ENCODE peak calls at places on chromosome 17, in seven cellular contexts. J, D, G, H, E, X and M are unnamed samples.

GRCh38 chr17:11948791-11949190 is 48.5 kb downstream of the ZNF18 start:
- DNase-seq in J (no peak), D (no peak), G (no peak), H (no peak), E (no peak), X (no peak), M (no peak)

GRCh38 chr17:45223541-45224528 is 2.1 kb downstream of the FMNL1 start:
- DNase-seq in J (no peak), D (peak), G (no peak), H (no peak), E (peak), X (peak), M (peak)

GRCh38 chr17:68378202-68379149 is 78.8 kb downstream of the WIPI1 start:
- DNase-seq in J (no peak), D (no peak), G (no peak), H (peak), E (no peak), X (peak), M (no peak)

GRCh38 chr17:37259030-37259735 is 116.6 kb upstream of the C17orf78 start:
- DNase-seq in J (no peak), D (no peak), G (no peak), H (no peak), E (no peak), X (no peak), M (no peak)

GRCh38 chr17:64066709-64067108 is 46.3 kb upstream of the ICAM2 start:
- DNase-seq in J (no peak), D (peak), G (no peak), H (no peak), E (no peak), X (no peak), M (peak)

GRCh38 chr17:10149573-10150399 is 48.6 kb downstream of the GAS7 start:
- DNase-seq in J (no peak), D (no peak), G (peak), H (no peak), E (no peak), X (no peak), M (peak)

GRCh38 chr17:57935833-57936807 is 19.1 kb downstream of the CUEDC1 start:
- DNase-seq in J (no peak), D (no peak), G (no peak), H (peak), E (no peak), X (no peak), M (no peak)

GRCh38 chr17:66655861-66656260 is 179.1 kb upstream of the CACNG5 start:
- DNase-seq in J (no peak), D (no peak), G (no peak), H (no peak), E (no peak), X (no peak), M (no peak)

GRCh38 chr17:81867123-81867951 is 3.8 kb downstream of the ARHGDIA start:
- DNase-seq in J (no peak), D (peak), G (no peak), H (no peak), E (peak), X (no peak), M (peak)

GRCh38 chr17:28227278-28228108 is 91.5 kb upstream of the TMEM97 start:
- DNase-seq in J (no peak), D (peak), G (no peak), H (no peak), E (no peak), X (peak), M (no peak)

GRCh38 chr17:63696381-63696961 is 3.5 kb downstream of the LIMD2 start:
- DNase-seq in J (no peak), D (peak), G (peak), H (peak), E (peak), X (no peak), M (peak)

GRCh38 chr17:28247671-28248556 is 71.1 kb upstream of the TMEM97 start:
- DNase-seq in J (no peak), D (no peak), G (no peak), H (no peak), E (no peak), X (no peak), M (no peak)

GRCh38 chr17:39820541-39820940 is 43.6 kb downstream of the IKZF3 start:
- DNase-seq in J (no peak), D (no peak), G (no peak), H (no peak), E (no peak), X (no peak), M (no peak)

GRCh38 chr17:8739104-8739503 is 5.5 kb downstream of the CCDC42 start:
- DNase-seq in J (no peak), D (no peak), G (no peak), H (no peak), E (no peak), X (no peak), M (no peak)

GRCh38 chr17:56629450-56630187 is 36.1 kb downstream of the NOG start:
- DNase-seq in J (no peak), D (peak), G (no peak), H (no peak), E (no peak), X (no peak), M (no peak)

GRCh38 chr17:3808701-3809100 is 7.7 kb upstream of the ITGAE start:
- DNase-seq in J (no peak), D (no peak), G (no peak), H (no peak), E (no peak), X (no peak), M (no peak)

GRCh38 chr17:83194189-83194565 is 114.8 kb downstream of the METRNL start:
- DNase-seq in J (no peak), D (no peak), G (no peak), H (peak), E (no peak), X (peak), M (no peak)

GRCh38 chr17:50143461-50144176 is 6.9 kb downstream of the PPP1R9B start:
- DNase-seq in J (no peak), D (no peak), G (no peak), H (no peak), E (no peak), X (peak), M (no peak)

GRCh38 chr17:13601776-13602551 is at the start of gene HS3ST3A1:
- DNase-seq in J (no peak), D (no peak), G (no peak), H (no peak), E (no peak), X (peak), M (no peak)

GRCh38 chr17:79340771-79341528 is 266.3 kb downstream of the ENGASE start:
- DNase-seq in J (no peak), D (no peak), G (peak), H (no peak), E (peak), X (peak), M (no peak)

GRCh38 chr17:5237541-5238016 is 2.9 kb upstream of the SCIMP start:
- DNase-seq in J (no peak), D (no peak), G (peak), H (no peak), E (peak), X (no peak), M (peak)

GRCh38 chr17:17377568-17377967 is 74.4 kb downstream of the NT5M start:
- DNase-seq in J (no peak), D (no peak), G (no peak), H (no peak), E (no peak), X (peak), M (no peak)

GRCh38 chr17:9729034-9729650 is 62.2 kb downstream of the DHRS7C start:
- DNase-seq in J (no peak), D (no peak), G (peak), H (no peak), E (peak), X (no peak), M (peak)

GRCh38 chr17:17141860-17142552 is 64.1 kb downstream of the PLD6 start:
- DNase-seq in J (no peak), D (peak), G (no peak), H (peak), E (peak), X (peak), M (no peak)

GRCh38 chr17:16439303-16439791 is 24.0 kb downstream of the TRPV2 start:
- DNase-seq in J (no peak), D (no peak), G (no peak), H (no peak), E (peak), X (no peak), M (peak)

GRCh38 chr17:31582151-31582907 is 190.9 kb downstream of the RAB11FIP4 start:
- DNase-seq in J (no peak), D (no peak), G (peak), H (peak), E (no peak), X (peak), M (peak)

GRCh38 chr17:50668838-50669581 is 34.3 kb downstream of the ABCC3 start:
- DNase-seq in J (no peak), D (no peak), G (no peak), H (no peak), E (no peak), X (no peak), M (no peak)

GRCh38 chr17:35963663-35964062 is 17.6 kb downstream of the CCL16 start:
- DNase-seq in J (no peak), D (no peak), G (no peak), H (no peak), E (no peak), X (no peak), M (no peak)

GRCh38 chr17:71327376-71328059 is 793.3 kb upstream of the SOX9 start:
- DNase-seq in J (no peak), D (no peak), G (no peak), H (no peak), E (no peak), X (no peak), M (no peak)

GRCh38 chr17:956905-957304 is 22.7 kb downstream of the NXN start:
- DNase-seq in J (no peak), D (no peak), G (no peak), H (no peak), E (no peak), X (no peak), M (no peak)

GRCh38 chr17:4548721-4549531 is 6.3 kb downstream of the MYBBP1A start:
- DNase-seq in J (no peak), D (no peak), G (no peak), H (no peak), E (no peak), X (peak), M (no peak)

GRCh38 chr17:72486806-72487205 is 366.0 kb downstream of the SOX9 start:
- DNase-seq in J (no peak), D (no peak), G (no peak), H (no peak), E (no peak), X (no peak), M (no peak)

GRCh38 chr17:12519956-12520594 is 145.6 kb upstream of the MYOCD start:
- DNase-seq in J (no peak), D (no peak), G (no peak), H (no peak), E (no peak), X (no peak), M (no peak)

GRCh38 chr17:9021985-9022552 is 759 bp downstream of the NTN1 start:
- DNase-seq in J (no peak), D (no peak), G (no peak), H (peak), E (no peak), X (peak), M (no peak)

GRCh38 chr17:41539979-41540701 is 12.0 kb upstream of the KRT19 start:
- DNase-seq in J (no peak), D (no peak), G (no peak), H (no peak), E (no peak), X (no peak), M (no peak)